ENCODE peak calls at places on chromosome 3, in four cellular contexts. One of them, this sample, is unnamed.
A peak's percentile ranks its signal among the peaks of the same experiment; 100 is the strongest.

GRCh38 chr3:82085356-82085755 is 323.9 kb upstream of the GBE1 start:
- DNase-seq in epithelial cell of esophagus: no peak
- DNase-seq in iPS-NIHi11: no peak
- DNase-seq in glutamatergic neuron: no peak
- DNase-seq in this sample: no peak

GRCh38 chr3:21159565-21159950 is 591.5 kb downstream of the ZNF385D start:
- DNase-seq in glutamatergic neuron: no peak
- DNase-seq in iPS-NIHi11: no peak
- DNase-seq in epithelial cell of esophagus: no peak
- DNase-seq in this sample: no peak

GRCh38 chr3:15794303-15794771 is 3.4 kb downstream of the ANKRD28 start:
- DNase-seq in iPS-NIHi11: no peak
- DNase-seq in glutamatergic neuron: no peak
- DNase-seq in epithelial cell of esophagus: no peak
- DNase-seq in this sample: no peak

GRCh38 chr3:14511623-14511965 is 28.5 kb downstream of the GRIP2 start:
- DNase-seq in epithelial cell of esophagus: no peak
- DNase-seq in iPS-NIHi11: no peak
- DNase-seq in glutamatergic neuron: peak; percentile 7
- DNase-seq in this sample: no peak

GRCh38 chr3:11206953-11207352 is 52.7 kb downstream of the HRH1 start:
- DNase-seq in iPS-NIHi11: no peak
- DNase-seq in epithelial cell of esophagus: no peak
- DNase-seq in glutamatergic neuron: no peak
- DNase-seq in this sample: no peak

GRCh38 chr3:48634661-48635221 is 520 bp downstream of the SLC26A6 start:
- DNase-seq in glutamatergic neuron: peak; percentile 47
- DNase-seq in iPS-NIHi11: peak; percentile 87
- DNase-seq in epithelial cell of esophagus: peak; percentile 56
- DNase-seq in this sample: peak; percentile 64

GRCh38 chr3:195140816-195141793 is 129.9 kb downstream of the XXYLT1 start:
- DNase-seq in glutamatergic neuron: no peak
- DNase-seq in iPS-NIHi11: no peak
- DNase-seq in epithelial cell of esophagus: no peak
- DNase-seq in this sample: no peak

GRCh38 chr3:80331768-80332167 is 564.0 kb upstream of the ROBO1 start:
- DNase-seq in iPS-NIHi11: no peak
- DNase-seq in epithelial cell of esophagus: no peak
- DNase-seq in glutamatergic neuron: no peak
- DNase-seq in this sample: no peak

GRCh38 chr3:14524920-14525660 is 15.1 kb downstream of the GRIP2 start:
- DNase-seq in glutamatergic neuron: peak; percentile 5
- DNase-seq in epithelial cell of esophagus: no peak
- DNase-seq in iPS-NIHi11: no peak
- DNase-seq in this sample: no peak

GRCh38 chr3:98784042-98784441 is 20.9 kb downstream of the ST3GAL6 start:
- DNase-seq in epithelial cell of esophagus: no peak
- DNase-seq in iPS-NIHi11: no peak
- DNase-seq in glutamatergic neuron: no peak
- DNase-seq in this sample: no peak

GRCh38 chr3:184601576-184602405 is 40.2 kb downstream of the EPHB3 start:
- DNase-seq in epithelial cell of esophagus: no peak
- DNase-seq in glutamatergic neuron: no peak
- DNase-seq in iPS-NIHi11: peak; percentile 69
- DNase-seq in this sample: no peak

GRCh38 chr3:120416868-120417267 is 33.9 kb downstream of the FSTL1 start:
- DNase-seq in epithelial cell of esophagus: no peak
- DNase-seq in glutamatergic neuron: no peak
- DNase-seq in iPS-NIHi11: peak; percentile 38
- DNase-seq in this sample: no peak

GRCh38 chr3:124928333-124929202 is 6.0 kb downstream of the MUC13 start:
- DNase-seq in glutamatergic neuron: peak; percentile 68
- DNase-seq in epithelial cell of esophagus: peak; percentile 74
- DNase-seq in iPS-NIHi11: peak; percentile 57
- DNase-seq in this sample: peak; percentile 50

GRCh38 chr3:33729993-33730392 is 11.9 kb upstream of the CLASP2 start:
- DNase-seq in epithelial cell of esophagus: no peak
- DNase-seq in iPS-NIHi11: no peak
- DNase-seq in glutamatergic neuron: no peak
- DNase-seq in this sample: no peak

GRCh38 chr3:157073810-157074209 is 86.1 kb downstream of the CCNL1 start:
- DNase-seq in glutamatergic neuron: no peak
- DNase-seq in epithelial cell of esophagus: no peak
- DNase-seq in iPS-NIHi11: no peak
- DNase-seq in this sample: no peak

GRCh38 chr3:128435058-128435457 is 31.6 kb downstream of the DNAJB8 start:
- DNase-seq in epithelial cell of esophagus: peak; percentile 15
- DNase-seq in iPS-NIHi11: peak; percentile 54
- DNase-seq in glutamatergic neuron: peak; percentile 29
- DNase-seq in this sample: no peak

GRCh38 chr3:52238761-52239701 is at the start of gene TWF2:
- DNase-seq in epithelial cell of esophagus: peak; percentile 75
- DNase-seq in glutamatergic neuron: peak; percentile 90
- DNase-seq in iPS-NIHi11: peak; percentile 98
- DNase-seq in this sample: peak; percentile 96

GRCh38 chr3:38004415-38005075 is 14.0 kb downstream of the VILL start:
- DNase-seq in iPS-NIHi11: peak; percentile 65
- DNase-seq in glutamatergic neuron: peak; percentile 78
- DNase-seq in epithelial cell of esophagus: peak; percentile 80
- DNase-seq in this sample: peak; percentile 62

GRCh38 chr3:99286266-99286845 is 352.0 kb upstream of the COL8A1 start:
- DNase-seq in iPS-NIHi11: no peak
- DNase-seq in epithelial cell of esophagus: peak; percentile 60
- DNase-seq in glutamatergic neuron: no peak
- DNase-seq in this sample: no peak

GRCh38 chr3:27749640-27750039 is 27.5 kb upstream of the EOMES start:
- DNase-seq in iPS-NIHi11: no peak
- DNase-seq in glutamatergic neuron: no peak
- DNase-seq in epithelial cell of esophagus: no peak
- DNase-seq in this sample: no peak

GRCh38 chr3:168453623-168454022 is 357.9 kb upstream of the GOLIM4 start:
- DNase-seq in iPS-NIHi11: no peak
- DNase-seq in epithelial cell of esophagus: no peak
- DNase-seq in glutamatergic neuron: no peak
- DNase-seq in this sample: no peak

GRCh38 chr3:158791259-158791920 is 10.5 kb upstream of the MFSD1 start:
- DNase-seq in epithelial cell of esophagus: peak; percentile 70
- DNase-seq in glutamatergic neuron: no peak
- DNase-seq in iPS-NIHi11: peak; percentile 53
- DNase-seq in this sample: peak; percentile 57

GRCh38 chr3:106206613-106207012 is 337.8 kb upstream of the CBLB start:
- DNase-seq in glutamatergic neuron: no peak
- DNase-seq in epithelial cell of esophagus: no peak
- DNase-seq in iPS-NIHi11: no peak
- DNase-seq in this sample: no peak

GRCh38 chr3:39086066-39086657 is 21.3 kb downstream of the GORASP1 start:
- DNase-seq in epithelial cell of esophagus: no peak
- DNase-seq in glutamatergic neuron: no peak
- DNase-seq in iPS-NIHi11: no peak
- DNase-seq in this sample: no peak

GRCh38 chr3:128495435-128495970 is 2.5 kb upstream of the GATA2 start:
- DNase-seq in iPS-NIHi11: no peak
- DNase-seq in glutamatergic neuron: peak; percentile 20
- DNase-seq in epithelial cell of esophagus: no peak
- DNase-seq in this sample: no peak

This sample was measured in HEK293T.